ENCODE peak calls at places on chromosomes 2 and 18, in four cellular contexts. L, M, Q and G are unnamed samples.

GRCh38 chr2:184203661-184204060 is 394.7 kb upstream of the ZNF804A start:
- DNase-seq in L (no peak), M (no peak), Q (no peak), G (no peak)

GRCh38 chr2:235937092-235937491 is 231.1 kb downstream of the GBX2 start:
- DNase-seq in L (no peak), M (no peak), Q (no peak), G (no peak)

GRCh38 chr18:46148810-46149209 is 44.6 kb downstream of the HAUS1 start:
- DNase-seq in L (peak), M (peak), Q (peak), G (peak)

GRCh38 chr2:169462896-169463695 is 16.2 kb upstream of the BBS5 start:
- DNase-seq in L (no peak), M (no peak), Q (no peak), G (no peak)

GRCh38 chr2:30398488-30398887 is 48.6 kb upstream of the LCLAT1 start:
- DNase-seq in L (no peak), M (no peak), Q (no peak), G (no peak)

GRCh38 chr2:36408198-36408703 is 52.7 kb downstream of the CRIM1 start:
- DNase-seq in L (no peak), M (no peak), Q (no peak), G (peak)

GRCh38 chr2:159149786-159150185 is 136.7 kb downstream of the WDSUB1 start:
- DNase-seq in L (no peak), M (no peak), Q (no peak), G (no peak)

GRCh38 chr2:173647681-173648350 is 293.1 kb downstream of the CDCA7 start:
- DNase-seq in L (no peak), M (no peak), Q (no peak), G (no peak)

GRCh38 chr2:207970138-207970824 is 55.0 kb downstream of the PLEKHM3 start:
- DNase-seq in L (no peak), M (no peak), Q (no peak), G (peak)

GRCh38 chr18:73245345-73245744 is 377.6 kb upstream of the NETO1 start:
- DNase-seq in L (no peak), M (no peak), Q (no peak), G (peak)